ENCODE peak calls at places on chromosome 19, in four cellular contexts. I, D, Z and A are unnamed samples.

GRCh38 chr19:38912600-38913514 is 871 bp upstream of the CCER2 start:
- DNase-seq in I (no peak), D (no peak), Z (no peak), A (no peak)

GRCh38 chr19:51600940-51601575 is 29.1 kb downstream of the SIGLEC5 start:
- DNase-seq in I (no peak), D (no peak), Z (no peak), A (no peak)

GRCh38 chr19:18160792-18161690 is 8.1 kb downstream of the PIK3R2 start:
- DNase-seq in I (no peak), D (no peak), Z (peak; percentile 78), A (peak; percentile 57)

GRCh38 chr19:57280913-57281425 is 684 bp downstream of the ZNF460 start:
- DNase-seq in I (no peak), D (no peak), Z (peak; percentile 27), A (peak; percentile 46)

GRCh38 chr19:11191934-11192333 is 5.4 kb downstream of the KANK2 start:
- DNase-seq in I (no peak), D (peak; percentile 27), Z (no peak), A (no peak)

GRCh38 chr19:23403581-23404324 is 8.5 kb upstream of the ZNF91 start:
- DNase-seq in I (no peak), D (no peak), Z (no peak), A (no peak)

GRCh38 chr19:17020380-17020779 is 6.2 kb downstream of the CPAMD8 start:
- DNase-seq in I (no peak), D (no peak), Z (no peak), A (no peak)

GRCh38 chr19:56884481-56884880 is 44.0 kb upstream of the PEG3 start:
- DNase-seq in I (no peak), D (no peak), Z (no peak), A (no peak)

GRCh38 chr19:10226376-10227214 is 4.5 kb downstream of the S1PR2 start:
- DNase-seq in I (peak; percentile 54), D (no peak), Z (no peak), A (no peak)

GRCh38 chr19:40502647-40503046 is 35.8 kb downstream of the SPTBN4 start:
- DNase-seq in I (no peak), D (no peak), Z (peak; percentile 21), A (no peak)

GRCh38 chr19:39082745-39083598 is 1.2 kb upstream of the ACP7 start:
- DNase-seq in I (no peak), D (no peak), Z (peak; percentile 19), A (peak; percentile 21)

GRCh38 chr19:40662925-40663711 is 27.3 kb downstream of the NUMBL start:
- DNase-seq in I (peak; percentile 70), D (peak; percentile 24), Z (peak; percentile 82), A (peak; percentile 70)

GRCh38 chr19:55311797-55312196 is 13.3 kb downstream of the TMEM150B start:
- DNase-seq in I (no peak), D (no peak), Z (no peak), A (no peak)

GRCh38 chr19:55494172-55494761 is 6.0 kb downstream of the SSC5D start:
- DNase-seq in I (peak; percentile 31), D (no peak), Z (no peak), A (no peak)

GRCh38 chr19:41575998-41576397 is at the start of gene CEACAM21:
- DNase-seq in I (no peak), D (no peak), Z (no peak), A (no peak)

GRCh38 chr19:33404506-33404905 is 31.0 kb downstream of the CEBPG start:
- DNase-seq in I (no peak), D (no peak), Z (no peak), A (no peak)

GRCh38 chr19:399370-399769 is 9.6 kb downstream of the C2CD4C start:
- DNase-seq in I (no peak), D (no peak), Z (no peak), A (no peak)

GRCh38 chr19:11176466-11177193 is 20.7 kb downstream of the KANK2 start:
- DNase-seq in I (no peak), D (no peak), Z (no peak), A (no peak)

GRCh38 chr19:33767898-33768413 is 28.7 kb upstream of the KCTD15 start:
- DNase-seq in I (no peak), D (no peak), Z (peak; percentile 25), A (no peak)

GRCh38 chr19:50358483-50359431 is 6.7 kb downstream of the NAPSA start:
- DNase-seq in I (no peak), D (peak; percentile 48), Z (peak; percentile 32), A (no peak)

GRCh38 chr19:41064974-41065569 is 23.2 kb upstream of the CYP2A13 start:
- DNase-seq in I (peak; percentile 2), D (no peak), Z (peak; percentile 4), A (peak; percentile 11)

GRCh38 chr19:39497850-39498261 is 891 bp upstream of the DLL3 start:
- DNase-seq in I (peak; percentile 14), D (no peak), Z (peak; percentile 33), A (no peak)

GRCh38 chr19:1293782-1294621 is 8.3 kb downstream of the EFNA2 start:
- DNase-seq in I (no peak), D (no peak), Z (no peak), A (no peak)

GRCh38 chr19:55696301-55697068 is 21.5 kb downstream of the EPN1 start:
- DNase-seq in I (no peak), D (no peak), Z (no peak), A (no peak)

DNA sequence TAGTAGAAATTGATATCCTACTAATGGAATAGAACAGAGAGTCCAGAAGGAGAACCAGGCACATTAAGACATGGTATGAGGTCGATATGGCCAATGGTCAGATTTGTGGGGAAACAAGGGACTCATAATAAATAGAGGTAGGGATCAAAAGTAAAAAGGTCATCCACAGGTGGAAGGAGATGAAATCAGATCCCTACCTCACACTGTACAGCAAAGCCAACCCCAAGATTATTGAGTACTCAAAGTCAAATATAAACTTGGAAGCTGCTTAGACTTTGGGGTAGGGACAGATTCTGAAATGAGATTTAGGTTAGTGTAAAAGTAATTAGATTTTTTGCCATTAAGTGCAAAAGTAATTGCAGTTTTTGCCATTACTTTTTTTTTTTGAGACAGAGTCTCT is 40.7 kb downstream of the BICRA start:
- DNase-seq in I (no peak), D (no peak), Z (no peak), A (no peak)
- H3K9ac ChIP-seq in I (no peak overlapping the region), D (no peak overlapping the region), Z (no peak overlapping the region), A (no peak overlapping the region)

GRCh38 chr19:13834308-13834790 is 39.1 kb downstream of the ZSWIM4 start:
- DNase-seq in I (no peak), D (no peak), Z (peak; percentile 94), A (peak; percentile 73)
- H3K27ac ChIP-seq in I (peak overlapping the region; percentile 74), D (no peak overlapping the region), Z (peak overlapping the region; percentile 63), A (peak overlapping the region; percentile 64)

DNA sequence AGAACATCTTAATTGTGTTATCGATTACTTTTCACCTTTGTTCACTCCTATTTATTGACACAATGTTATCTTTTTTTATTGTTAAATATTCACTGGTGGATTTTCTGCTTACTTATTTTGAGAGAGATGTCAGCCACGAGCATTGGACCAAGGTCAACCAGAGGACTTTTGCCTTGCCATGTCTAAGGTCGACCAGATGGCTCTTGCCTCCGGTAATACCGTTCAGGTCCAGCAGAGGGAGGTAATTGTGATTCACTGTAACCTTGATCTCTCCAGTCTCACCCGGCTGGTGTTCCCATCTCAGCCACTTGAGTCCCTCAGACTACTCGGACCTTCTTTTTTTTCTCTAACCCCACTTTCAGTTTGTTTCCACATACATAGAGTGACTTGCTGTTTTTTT is 1438.1 kb downstream of the UQCRFS1 start:
- DNase-seq in I (no peak), D (no peak), Z (peak; percentile 5), A (no peak)
- TF ChIP-seq CTCF in I (peak; percentile 23), D (peak; percentile 24), Z (peak; percentile 27), A (peak; percentile 40)

GRCh38 chr19:15323496-15324235 is 8.7 kb downstream of the BRD4 start:
- DNase-seq in I (no peak), D (no peak), Z (no peak), A (peak; percentile 77)

GRCh38 chr19:15321739-15322138 is 10.6 kb downstream of the BRD4 start:
- DNase-seq in I (no peak), D (no peak), Z (no peak), A (no peak)

GRCh38 chr19:15317392-15318011 is 14.8 kb downstream of the BRD4 start:
- DNase-seq in I (peak; percentile 68), D (no peak), Z (no peak), A (no peak)

GRCh38 chr19:15318241-15318691 is 14.1 kb downstream of the BRD4 start:
- DNase-seq in I (no peak), D (peak; percentile 48), Z (no peak), A (no peak)

GRCh38 chr19:15320118-15320517 is 12.2 kb downstream of the BRD4 start:
- DNase-seq in I (peak; percentile 59), D (no peak), Z (no peak), A (no peak)
- H3K9ac ChIP-seq in I (peak overlapping the region; percentile 0), D (no peak overlapping the region), Z (no peak overlapping the region), A (no peak overlapping the region)

GRCh38 chr19:31347828-31348314 is 1.4 kb downstream of the TSHZ3 start:
- DNase-seq in I (peak; percentile 59), D (no peak), Z (no peak), A (no peak)
- H3K27ac ChIP-seq in I (no peak overlapping the region), D (no peak overlapping the region), Z (no peak overlapping the region), A (no peak overlapping the region)

DNA sequence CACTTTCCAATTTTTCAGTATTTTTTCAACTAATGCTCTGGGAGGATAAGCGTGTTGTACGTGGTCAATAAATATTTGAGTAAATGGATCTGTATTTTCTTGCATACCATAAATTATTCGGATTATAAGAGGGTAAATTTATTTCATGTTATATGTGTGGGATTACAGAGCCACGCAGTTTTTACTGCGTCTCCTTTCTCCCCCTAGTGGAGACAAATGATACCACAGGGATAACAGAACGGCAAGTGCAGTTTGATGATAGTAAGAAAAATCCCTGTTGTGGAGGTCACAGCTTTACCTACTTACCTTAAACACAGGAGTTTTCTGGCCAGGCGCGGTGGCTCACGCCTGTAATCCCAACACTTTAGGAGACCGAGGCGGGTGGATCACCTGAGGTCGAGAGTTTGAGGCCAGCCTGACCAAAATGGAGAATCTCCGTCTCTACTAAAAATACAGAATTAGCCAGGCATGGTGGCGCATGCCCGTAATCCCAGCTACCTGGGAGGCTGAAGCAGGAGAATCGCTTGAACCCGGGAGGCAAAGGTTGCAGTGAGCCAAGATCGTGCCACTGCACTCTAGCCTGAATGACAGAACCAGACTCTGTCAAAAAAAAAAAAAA is 16.8 kb downstream of the MBD3L2B start:
- DNase-seq in I (no peak), D (no peak), Z (peak; percentile 74), A (no peak)
- TF ChIP-seq CTCF in I (no peak), D (no peak), Z (peak; percentile 75), A (peak; percentile 83)